ENCODE peak calls at places on chromosomes 16 and 17, in six cellular contexts. S is neuronal stem cell, D is H9, K is trophoblast cell, U is mesenchymal stem cell, V is H1. Y is an unnamed sample.

GRCh38 chr16:9114842-9115241 is 23.4 kb downstream of the HAPSTR1 start:
- DNase-seq in S (no peak), D (no peak), K (no peak), U (no peak), V (no peak), Y (no peak)

GRCh38 chr16:13427943-13428342 is 492.0 kb upstream of the ERCC4 start:
- DNase-seq in S (no peak), D (no peak), K (no peak), U (no peak), V (no peak), Y (no peak)

GRCh38 chr16:8571061-8571596 is 19.2 kb downstream of the TMEM114 start:
- DNase-seq in S (no peak), D (no peak), K (peak), U (peak), V (no peak), Y (peak)

GRCh38 chr17:40699880-40700279 is 3.7 kb downstream of the KRT24 start:
- DNase-seq in S (no peak), D (no peak), K (peak), U (no peak), V (no peak), Y (no peak)

GRCh38 chr17:49125449-49125848 is 7.1 kb upstream of the B4GALNT2 start:
- DNase-seq in S (no peak), D (no peak), K (no peak), U (no peak), V (no peak), Y (no peak)

GRCh38 chr17:4594406-4595349 is 10.3 kb downstream of the SMTNL2 start:
- DNase-seq in S (no peak), D (peak), K (peak), U (no peak), V (no peak), Y (no peak)

GRCh38 chr17:48123111-48123510 is 15.5 kb downstream of the SNX11 start:
- DNase-seq in S (no peak), D (no peak), K (no peak), U (no peak), V (no peak), Y (no peak)

GRCh38 chr16:4957720-4958509 is at the start of gene SEC14L5:
- DNase-seq in S (peak), D (peak), K (peak), U (peak), V (peak), Y (peak)

GRCh38 chr16:3494574-3494973 is 715 bp downstream of the C16orf90 start:
- DNase-seq in S (no peak), D (no peak), K (no peak), U (no peak), V (no peak), Y (no peak)

GRCh38 chr17:66411498-66411897 is 109.1 kb downstream of the PRKCA start:
- DNase-seq in S (no peak), D (no peak), K (no peak), U (no peak), V (no peak), Y (no peak)

GRCh38 chr17:38415250-38416194 is 12.7 kb upstream of the ARHGAP23 start:
- DNase-seq in S (no peak), D (peak), K (no peak), U (peak), V (no peak), Y (peak)

GRCh38 chr16:75326333-75326732 is 74.9 kb upstream of the BCAR1 start:
- DNase-seq in S (no peak), D (no peak), K (no peak), U (no peak), V (no peak), Y (no peak)

GRCh38 chr17:81003711-81004335 is 12.2 kb downstream of the CHMP6 start:
- DNase-seq in S (no peak), D (no peak), K (peak), U (no peak), V (no peak), Y (no peak)

GRCh38 chr16:22857296-22857695 is 43.3 kb downstream of the HS3ST2 start:
- DNase-seq in S (no peak), D (no peak), K (no peak), U (no peak), V (no peak), Y (no peak)
- H3K14ac ChIP-seq in S (no peak), D (no peak), K (no peak), U (no peak), V (no peak), Y (no peak)

DNA sequence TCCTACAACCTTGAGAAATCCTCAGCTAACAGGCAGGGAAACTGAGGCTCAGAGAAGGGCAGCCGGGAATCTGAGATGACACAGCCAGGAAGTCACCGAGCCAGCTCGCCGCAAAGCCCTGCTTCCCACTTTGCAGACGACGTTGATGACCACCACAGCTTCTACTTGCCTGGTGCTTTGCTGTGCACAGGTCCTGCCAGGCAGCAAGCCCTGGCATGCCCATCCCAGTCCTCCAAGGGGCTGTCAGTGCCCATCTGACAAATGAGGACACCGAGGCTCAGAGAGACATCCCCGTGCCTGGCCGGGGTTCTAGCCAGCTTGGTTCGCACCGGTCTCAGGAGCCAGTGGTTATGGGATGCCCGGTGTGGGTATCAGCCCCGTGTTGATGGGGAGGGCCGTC is 20.1 kb downstream of the KCNJ12 start:
- DNase-seq in S (no peak), D (no peak), K (no peak), U (no peak), V (no peak), Y (no peak)
- H3K14ac ChIP-seq in S (peak), D (peak), K (no peak), U (peak), V (no peak), Y (no peak)

DNA sequence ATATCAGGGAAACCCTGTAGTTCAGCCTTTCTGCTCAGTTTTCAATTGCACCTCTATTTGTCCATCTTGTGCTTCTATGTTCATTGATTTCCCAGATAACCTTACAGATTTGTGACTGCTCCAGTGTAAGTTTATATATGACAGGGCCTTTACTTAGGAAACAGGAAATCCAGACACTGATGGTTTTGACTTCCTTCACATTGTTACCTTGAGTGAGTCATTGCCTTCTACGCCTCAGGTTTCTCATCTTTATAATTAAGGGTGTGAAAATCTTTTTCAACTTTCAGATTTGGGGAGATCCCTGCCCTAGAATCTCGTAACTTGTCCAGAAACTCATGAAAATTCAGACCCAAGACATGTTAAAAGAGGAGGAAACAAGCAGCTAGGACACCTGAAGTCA is 342.4 kb upstream of the TBX2 start:
- DNase-seq in S (no peak), D (no peak), K (no peak), U (no peak), V (no peak), Y (no peak)
- H3K14ac ChIP-seq in S (no peak), D (no peak), K (no peak), U (no peak), V (no peak), Y (no peak)

GRCh38 chr16:22379656-22380055 is 5.2 kb upstream of the CDR2 start:
- DNase-seq in S (no peak), D (no peak), K (no peak), U (no peak), V (no peak), Y (no peak)
- H3K14ac ChIP-seq in S (no peak), D (no peak), K (no peak), U (no peak), V (no peak), Y (no peak)

Y was measured in IMR-90.